ENCODE peak calls at places on chromosomes 11 and 22, in four cellular contexts. M is fibroblast of lung, X is heart left ventricle, Z is A549. Y is an unnamed sample.

GRCh38 chr11:124837491-124837856 is 27.8 kb upstream of the ROBO3 start:
- DNase-seq in M (peak; percentile 89), Z (peak; percentile 30), X (no peak), Y (peak; percentile 76)

GRCh38 chr22:32722441-32722840 is 79.1 kb upstream of the TIMP3 start:
- DNase-seq in M (no peak), X (no peak), Z (no peak), Y (no peak)

GRCh38 chr11:12050911-12051667 is 42.7 kb upstream of the DKK3 start:
- DNase-seq in M (no peak), X (no peak), Z (no peak), Y (no peak)

GRCh38 chr11:128625316-128625715 is 38.0 kb upstream of the ETS1 start:
- DNase-seq in Z (no peak), M (no peak), X (no peak), Y (no peak)

GRCh38 chr11:68583047-68583446 is 101.3 kb upstream of the GAL start:
- DNase-seq in X (no peak), M (peak; percentile 81), Z (no peak), Y (peak; percentile 77)

GRCh38 chr11:125262194-125262824 is 97.8 kb downstream of the PKNOX2 start:
- DNase-seq in X (peak; percentile 17), M (peak; percentile 35), Z (no peak), Y (no peak)

GRCh38 chr11:1825039-1825740 is 9.6 kb upstream of the SYT8 start:
- DNase-seq in Z (peak; percentile 85), M (no peak), X (no peak), Y (no peak)

GRCh38 chr11:130623909-130624668 is 175.6 kb downstream of the ADAMTS15 start:
- DNase-seq in M (peak; percentile 48), X (no peak), Z (no peak), Y (no peak)

GRCh38 chr22:37342065-37342464 is 59.8 kb downstream of the CYTH4 start:
- DNase-seq in Z (no peak), M (no peak), X (no peak), Y (no peak)

GRCh38 chr11:116364357-116364756 is 408.4 kb downstream of the BUD13 start:
- DNase-seq in X (no peak), M (no peak), Z (no peak), Y (no peak)

GRCh38 chr22:49858827-49859226 is 5.2 kb downstream of the ZBED4 start:
- DNase-seq in M (no peak), Z (no peak), X (no peak), Y (no peak)

GRCh38 chr11:70834984-70835560 is 417.3 kb downstream of the SHANK2 start:
- DNase-seq in X (no peak), Z (no peak), M (no peak), Y (no peak)

GRCh38 chr22:35229865-35230264 is 27.4 kb upstream of the HMGXB4 start:
- DNase-seq in M (no peak), Z (no peak), X (no peak), Y (no peak)

GRCh38 chr11:2561283-2562180 is 116.7 kb downstream of the KCNQ1 start:
- DNase-seq in X (no peak), M (no peak), Z (no peak), Y (no peak)

GRCh38 chr11:91837649-91838330 is 386.8 kb upstream of the FAT3 start:
- DNase-seq in X (no peak), Z (no peak), M (no peak), Y (no peak)

GRCh38 chr11:8649361-8649760 is 33.1 kb downstream of the TRIM66 start:
- DNase-seq in M (peak; percentile 67), X (no peak), Z (no peak), Y (peak; percentile 46)

GRCh38 chr22:50705851-50706351 is 32.1 kb upstream of the ACR start:
- DNase-seq in X (no peak), M (no peak), Z (no peak), Y (no peak)

GRCh38 chr22:37181681-37182080 is 6.4 kb downstream of the C1QTNF6 start:
- DNase-seq in M (no peak), Z (no peak), X (no peak), Y (no peak)

GRCh38 chr22:19870153-19871022 is 15.7 kb upstream of the GNB1L start:
- DNase-seq in M (no peak), Z (no peak), X (no peak), Y (no peak)

GRCh38 chr11:73384871-73385692 is 8.9 kb downstream of the RELT start:
- DNase-seq in M (no peak), Z (no peak), X (peak; percentile 80), Y (no peak)

GRCh38 chr11:129840236-129840635 is 24.6 kb downstream of the TMEM45B start:
- DNase-seq in X (no peak), M (no peak), Z (no peak), Y (no peak)

GRCh38 chr11:65915821-65916251 is 3.0 kb downstream of the C11orf68 start:
- DNase-seq in M (peak; percentile 97), X (peak; percentile 78), Z (peak; percentile 98), Y (peak; percentile 86)

GRCh38 chr11:122342089-122342749 is 226.2 kb upstream of the BLID start:
- DNase-seq in Z (no peak), M (no peak), X (no peak), Y (peak; percentile 87)

GRCh38 chr11:133957926-133958325 is 1.2 kb upstream of the IGSF9B start:
- DNase-seq in M (peak; percentile 61), Z (no peak), X (no peak), Y (no peak)

GRCh38 chr11:123174196-123175183 is 20.6 kb downstream of the CLMP start:
- DNase-seq in X (no peak), M (peak; percentile 98), Z (no peak), Y (peak; percentile 92)

GRCh38 chr11:71298016-71298550 is 45.7 kb upstream of the SHANK2 start:
- DNase-seq in Z (no peak), X (no peak), M (no peak), Y (no peak)

GRCh38 chr11:20293531-20293930 is 70.0 kb upstream of the HTATIP2 start:
- DNase-seq in Z (no peak), M (no peak), X (no peak), Y (no peak)

GRCh38 chr11:1946812-1947480 is at the start of gene MRPL23:
- DNase-seq in Z (no peak), X (peak; percentile 10), M (no peak), Y (no peak)

GRCh38 chr11:74418509-74418895 is 20.3 kb upstream of the PGM2L1 start:
- DNase-seq in Z (peak; percentile 64), M (peak; percentile 92), X (no peak), Y (no peak)

GRCh38 chr22:16801571-16801970 is 23.6 kb downstream of the XKR3 start:
- DNase-seq in Z (no peak), M (no peak), X (no peak), Y (no peak)

GRCh38 chr22:28547132-28547842 is 132.4 kb downstream of the TTC28 start:
- DNase-seq in Z (peak; percentile 5), X (no peak), M (peak; percentile 88), Y (no peak)

GRCh38 chr11:67545280-67545679 is 22.0 kb upstream of the CABP2 start:
- DNase-seq in X (peak; percentile 69), M (no peak), Z (no peak), Y (no peak)

GRCh38 chr11:102730036-102730815 is 5.5 kb upstream of the MMP8 start:
- DNase-seq in X (no peak), M (peak; percentile 16), Z (no peak), Y (no peak)

GRCh38 chr11:14372011-14372410 is 13.0 kb upstream of the RRAS2 start:
- DNase-seq in Z (no peak), X (no peak), M (no peak), Y (no peak)
- H3K4me1 ChIP-seq in Z (peaks cover 20% of the 10 kb centered on the region), X (peaks cover 16% of the 10 kb centered on the region), M (peaks cover 4% of the 10 kb centered on the region), Y (peaks cover 15% of the 10 kb centered on the region)

DNA sequence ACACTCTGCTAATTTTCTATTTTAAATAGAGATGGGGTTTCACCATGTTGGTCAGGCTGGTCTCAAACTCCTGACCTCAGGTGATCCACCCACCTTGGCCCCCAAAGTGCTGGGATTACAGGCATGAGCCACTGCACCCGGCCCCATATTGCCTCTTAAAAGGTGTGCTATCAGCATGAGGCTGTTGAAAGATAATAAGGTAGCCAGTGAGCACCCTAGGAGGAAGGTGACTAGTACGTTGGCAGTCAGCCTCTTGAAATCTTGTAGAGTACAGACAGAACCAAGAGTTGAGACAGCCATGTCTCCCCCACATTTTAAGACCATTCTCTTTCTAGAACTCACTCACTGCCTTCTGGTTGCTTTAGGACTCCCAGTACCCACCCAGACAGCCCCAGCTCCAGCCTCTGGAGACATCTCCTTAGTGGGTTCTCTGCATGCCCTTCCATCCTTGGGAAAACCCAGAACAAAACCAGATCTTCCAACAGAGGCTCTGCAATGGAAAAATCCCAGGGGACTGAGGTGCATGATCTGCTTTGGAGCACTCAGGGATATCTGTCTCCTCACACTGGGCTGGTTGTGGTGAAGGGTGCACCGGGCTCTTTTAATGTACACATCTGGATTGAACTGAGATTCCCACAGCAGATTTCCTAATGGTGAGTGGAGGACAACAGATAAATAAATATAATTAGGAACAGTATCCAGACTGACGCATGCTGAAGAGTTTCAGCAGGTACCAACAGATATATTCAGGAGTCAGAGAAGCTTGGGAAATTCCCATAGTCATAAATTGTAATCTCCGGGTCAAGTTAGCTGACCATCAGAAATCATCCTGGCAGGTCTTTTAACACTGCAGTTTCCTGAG is 49.4 kb downstream of the LRRC74B start:
- DNase-seq in X (no peak), M (no peak), Z (no peak), Y (no peak)
- TF ChIP-seq CTCF in X (no peak), M (no peak), Z (no peak), Y (no peak)

GRCh38 chr22:40051322-40051721 is 56.6 kb downstream of the FAM83F start:
- DNase-seq in M (no peak), Z (no peak), X (no peak), Y (no peak)

GRCh38 chr22:40055143-40055926 is 60.6 kb downstream of the FAM83F start:
- DNase-seq in Z (no peak), X (no peak), M (no peak), Y (no peak)

GRCh38 chr22:40053460-40053859 is 58.7 kb downstream of the FAM83F start:
- DNase-seq in X (no peak), Z (no peak), M (no peak), Y (no peak)

GRCh38 chr22:40056163-40056958 is 61.6 kb downstream of the FAM83F start:
- DNase-seq in M (no peak), Z (no peak), X (no peak), Y (no peak)

GRCh38 chr22:40054486-40054885 is 59.7 kb downstream of the FAM83F start:
- DNase-seq in X (no peak), M (no peak), Z (no peak), Y (no peak)
- H3K4me1 ChIP-seq in X (peaks cover 44% of the 10 kb centered on the region), M (no peaks in the 10 kb centered on the region), Z (no peaks in the 10 kb centered on the region), Y (no peaks in the 10 kb centered on the region)

GRCh38 chr22:22446527-22446926 is 62.0 kb downstream of the ZNF280B start:
- DNase-seq in M (peak; percentile 13), X (no peak), Z (no peak), Y (no peak)

GRCh38 chr22:22452211-22452610 is 56.3 kb downstream of the ZNF280B start:
- DNase-seq in X (no peak), Z (no peak), M (no peak), Y (no peak)

GRCh38 chr22:22449819-22450218 is 58.7 kb downstream of the ZNF280B start:
- DNase-seq in X (no peak), M (no peak), Z (no peak), Y (no peak)

GRCh38 chr22:22452996-22453686 is 55.4 kb downstream of the ZNF280B start:
- DNase-seq in M (no peak), X (no peak), Z (no peak), Y (no peak)

DNA sequence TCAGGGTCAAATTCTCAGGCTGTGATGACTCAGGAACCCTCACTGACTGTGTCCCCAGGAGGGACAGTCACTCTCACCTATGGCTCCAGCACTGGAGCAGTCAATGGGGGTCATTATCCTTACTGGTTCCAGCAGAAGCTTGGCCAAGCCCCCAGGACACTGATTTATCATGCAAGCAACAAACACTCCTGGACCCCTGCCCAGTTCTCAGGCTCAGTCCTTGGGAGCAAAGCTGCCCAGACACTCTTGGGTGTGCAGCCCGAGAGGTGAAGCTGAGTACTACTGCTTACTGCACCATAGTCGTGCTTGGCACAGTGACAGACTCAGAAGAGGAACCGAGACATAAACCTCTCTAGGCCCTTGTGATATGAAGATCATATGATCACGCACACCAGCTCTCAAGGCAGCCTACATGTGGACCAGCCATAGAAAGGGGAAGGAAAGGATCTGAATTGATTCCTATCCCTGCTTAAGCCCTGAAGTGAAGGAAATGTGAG is 58.2 kb downstream of the ZNF280B start:
- DNase-seq in Z (no peak), X (peak; percentile 11), M (no peak), Y (no peak)
- TF ChIP-seq CTCF in Z (no peak), X (no peak), M (no peak), Y (no peak)

Y was measured in foreskin keratinocyte.